ENCODE peak calls at places on chromosomes 1 and 21, in six cellular contexts. M is fibroblast of mammary gland, U is lower lobe of right lung, X is fibroblast of lung, D is heart left ventricle, Q is HFFc6. V is an unnamed sample.
A peak's percentile ranks its signal among the peaks of the same experiment; 100 is the strongest.

GRCh38 chr1:43372172-43372571 is 4.4 kb upstream of the ELOVL1 start:
- DNase-seq in D (no peak), U (no peak), M (no peak), X (peak; percentile 27), Q (peak; percentile 42), V (no peak)

GRCh38 chr1:19391596-19391981 is 79.5 kb downstream of the SLC66A1 start:
- DNase-seq in D (no peak), X (no peak), Q (no peak), M (no peak), U (no peak), V (no peak)

GRCh38 chr1:226457307-226457712 is 49.4 kb upstream of the PARP1 start:
- DNase-seq in M (peak; percentile 5), X (no peak), Q (no peak), D (no peak), U (no peak), V (peak; percentile 13)

GRCh38 chr1:19762175-19762779 is 37.4 kb downstream of the TMCO4 start:
- DNase-seq in X (no peak), U (no peak), M (peak; percentile 36), Q (no peak), D (no peak), V (peak; percentile 39)

GRCh38 chr21:45864436-45864835 is 117.1 kb upstream of the COL6A1 start:
- DNase-seq in M (peak; percentile 53), U (no peak), D (no peak), X (peak; percentile 71), Q (peak; percentile 8), V (peak; percentile 51)

GRCh38 chr1:153977250-153978240 is at the start of gene JTB:
- DNase-seq in M (peak; percentile 78), Q (peak; percentile 79), X (peak; percentile 78), D (peak; percentile 94), U (peak; percentile 95), V (peak; percentile 78)

GRCh38 chr21:42526379-42526727 is 12.7 kb downstream of the SLC37A1 start:
- DNase-seq in U (no peak), Q (no peak), X (no peak), M (no peak), D (peak; percentile 66), V (no peak)

GRCh38 chr1:78535286-78535685 is 44.5 kb downstream of the PTGFR start:
- DNase-seq in M (no peak), D (no peak), X (no peak), Q (no peak), U (no peak), V (no peak)

GRCh38 chr1:176989023-176989422 is 175.5 kb downstream of the ASTN1 start:
- DNase-seq in M (peak; percentile 49), D (no peak), X (peak; percentile 74), Q (no peak), U (no peak), V (peak; percentile 36)

GRCh38 chr1:218460367-218460766 is 115.2 kb downstream of the TGFB2 start:
- DNase-seq in D (peak; percentile 16), X (peak; percentile 86), M (peak; percentile 55), U (no peak), Q (peak; percentile 85), V (peak; percentile 79)

GRCh38 chr1:26983863-26984262 is 9.6 kb upstream of the TRNP1 start:
- DNase-seq in Q (no peak), D (peak; percentile 2), U (no peak), X (no peak), M (peak; percentile 37), V (no peak)

GRCh38 chr1:184212649-184213314 is 161.3 kb downstream of the TSEN15 start:
- DNase-seq in Q (peak; percentile 76), M (peak; percentile 76), U (no peak), X (peak; percentile 89), D (no peak), V (peak; percentile 87)

GRCh38 chr1:245074898-245075297 is 79.9 kb upstream of the KIF26B start:
- DNase-seq in X (no peak), D (no peak), M (no peak), U (no peak), Q (no peak), V (no peak)

DNA sequence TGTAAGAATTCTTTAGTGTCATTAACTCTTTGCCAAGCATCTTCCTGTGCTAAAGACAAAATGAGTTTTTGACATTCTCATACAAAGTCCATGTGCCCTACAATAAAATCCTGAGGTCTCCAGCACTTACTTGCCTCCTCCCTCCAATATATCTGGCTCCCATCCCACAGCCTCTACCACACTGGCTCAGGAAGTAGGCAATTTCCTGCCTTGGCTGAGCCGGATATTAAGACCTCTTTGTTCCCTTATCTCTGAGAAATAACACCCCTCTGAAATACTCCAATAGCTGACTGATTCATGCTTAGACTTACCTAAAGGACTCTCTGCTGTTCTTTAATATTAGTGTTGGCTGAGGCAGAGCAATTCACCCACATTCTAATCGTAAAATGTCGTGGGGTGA is 37.6 kb upstream of the GORAB start:
- DNase-seq in X (peak; percentile 84), Q (no peak), U (no peak), D (peak; percentile 24), M (peak; percentile 27), V (peak; percentile 91)
- TF ChIP-seq CTCF in X (no peak), Q (no peak), U (no peak), D (no peak), M (no peak), V (no peak)

DNA sequence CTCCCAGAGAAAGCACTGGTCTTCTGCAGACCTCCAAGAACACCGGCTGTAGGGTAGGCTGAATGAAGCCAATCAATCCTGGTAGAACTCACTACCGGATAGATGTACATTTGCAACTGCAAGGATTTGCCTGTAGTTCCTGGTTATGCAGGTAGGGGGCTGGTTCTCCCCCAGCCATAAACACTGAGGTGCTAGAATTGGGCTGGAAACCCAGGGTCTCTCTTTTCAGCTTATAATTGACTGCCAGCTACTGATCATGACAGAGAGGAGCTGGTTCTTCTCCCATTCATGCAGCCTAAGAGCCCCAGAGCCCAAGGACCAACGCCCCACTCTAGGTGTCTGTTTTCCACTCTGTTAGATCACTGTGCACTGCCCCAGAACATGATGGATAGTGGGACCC is 21.5 kb upstream of the MTARC2 start:
- DNase-seq in U (no peak), D (no peak), X (no peak), M (no peak), Q (no peak), V (no peak)
- TF ChIP-seq CTCF in U (no peak), D (peak; percentile 18), X (peak; percentile 33), M (peak; percentile 36), Q (peak; percentile 44), V (peak; percentile 30)

GRCh38 chr1:200290010-200290685 is 119.7 kb downstream of the ZNF281 start:
- DNase-seq in X (no peak), U (no peak), M (no peak), D (no peak), Q (peak; percentile 6), V (no peak)
- TF ChIP-seq CTCF in X (no peak), U (no peak), M (peak; percentile 6), D (no peak), Q (peak; percentile 30), V (no peak)

DNA sequence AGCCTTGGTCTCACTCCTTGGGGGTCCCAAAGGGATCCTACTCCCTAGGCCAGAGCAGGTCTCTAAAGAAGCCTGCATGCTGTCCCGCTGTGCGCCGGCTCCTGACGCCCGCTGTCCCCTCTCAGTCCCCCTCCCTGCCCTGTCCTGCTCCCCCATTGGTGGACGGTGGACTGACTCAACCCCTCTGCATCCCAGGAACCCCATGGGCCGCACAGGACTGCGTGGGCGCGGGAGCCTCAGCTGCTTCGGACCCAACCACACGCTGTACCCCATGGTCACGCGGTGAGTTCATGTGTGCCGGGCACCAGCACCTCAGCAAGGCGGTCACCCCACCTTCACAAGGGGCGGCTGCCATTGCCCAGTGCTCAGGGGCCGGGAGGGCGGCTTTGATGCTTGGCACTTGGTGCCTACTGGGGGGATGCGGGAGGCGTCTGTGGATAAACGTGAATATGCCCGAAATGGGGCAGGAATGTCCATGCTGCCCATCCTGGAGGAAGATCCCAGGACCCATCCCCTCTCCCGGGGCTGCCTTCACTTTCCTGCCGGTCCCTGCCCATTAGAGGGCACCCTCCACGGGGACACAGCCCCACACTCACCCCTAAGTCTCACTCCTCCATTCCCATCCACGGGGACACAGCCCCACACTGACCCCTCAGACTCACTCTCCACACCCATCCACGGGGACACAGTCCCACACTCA is 20.2 kb upstream of the LRRC3 start:
- DNase-seq in M (no peak), X (no peak), Q (no peak), U (peak; percentile 34), D (no peak), V (no peak)
- TF ChIP-seq CTCF in M (no peak), X (no peak), Q (no peak), U (no peak), D (no peak), V (no peak)

GRCh38 chr1:187013582-187014200 is 184.9 kb downstream of the PLA2G4A start:
- DNase-seq in X (no peak), Q (no peak), M (no peak), D (no peak), U (no peak), V (peak; percentile 46)

GRCh38 chr1:187006896-187007295 is 178.1 kb downstream of the PLA2G4A start:
- DNase-seq in X (no peak), U (no peak), M (no peak), D (no peak), Q (no peak), V (no peak)

GRCh38 chr1:187009320-187009719 is 180.6 kb downstream of the PLA2G4A start:
- DNase-seq in M (no peak), Q (no peak), X (no peak), D (no peak), U (no peak), V (no peak)

GRCh38 chr1:187010571-187011309 is 182.0 kb downstream of the PLA2G4A start:
- DNase-seq in D (no peak), Q (no peak), M (no peak), X (peak; percentile 21), U (no peak), V (no peak)
- TF ChIP-seq CTCF in D (no peak), Q (peak; percentile 13), M (no peak), X (no peak), U (no peak), V (no peak)

DNA sequence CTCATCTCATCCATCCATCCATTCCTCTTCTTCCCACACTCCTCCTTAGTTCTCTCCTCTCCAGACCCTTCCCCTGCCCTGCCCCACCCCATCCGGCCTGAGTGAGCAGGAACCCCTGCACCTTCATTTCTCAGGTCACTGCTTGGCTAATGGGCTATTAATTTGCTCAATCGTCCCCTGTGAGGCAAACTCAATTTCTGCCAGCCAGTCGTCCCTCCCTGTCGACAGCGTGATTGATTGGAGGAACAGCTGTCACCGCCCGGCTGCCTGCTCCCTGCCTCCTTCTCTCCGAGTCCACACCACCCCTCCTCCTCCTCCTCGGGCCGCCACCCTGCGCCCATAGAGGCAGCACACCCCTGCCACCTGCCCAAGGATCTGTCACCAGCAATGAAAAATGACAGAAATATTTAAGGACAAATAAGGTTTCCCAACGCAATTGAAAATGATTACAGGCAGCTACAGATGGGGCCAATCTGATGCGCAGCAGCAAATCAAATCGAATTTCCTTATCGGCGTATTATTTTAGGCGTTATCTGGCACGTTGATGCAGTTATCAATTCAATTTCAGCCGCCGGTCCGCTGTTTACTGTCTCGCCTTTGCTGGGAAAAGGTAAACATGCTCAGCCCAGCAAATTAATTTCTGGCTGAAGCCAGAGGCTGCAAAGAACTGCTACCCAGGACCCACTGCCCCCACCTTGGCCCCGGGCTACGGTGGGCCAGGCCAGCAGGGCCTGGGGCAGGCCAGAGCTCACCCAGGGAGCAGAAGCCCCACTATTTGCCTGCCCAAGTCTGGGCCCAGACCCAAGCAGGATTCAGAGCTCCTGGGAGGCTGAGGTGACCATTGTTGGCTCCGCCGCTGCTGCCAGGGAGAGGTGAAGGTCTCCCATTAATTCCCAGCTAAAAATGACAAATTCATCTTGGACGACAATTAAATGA is 71.3 kb downstream of the TMEM53 start:
- DNase-seq in Q (no peak), X (no peak), M (no peak), D (no peak), U (no peak), V (no peak)
- TF ChIP-seq CTCF in Q (no peak), X (no peak), M (no peak), D (no peak), U (no peak), V (no peak)